ENCODE peak calls at places on chromosome 2, in four cellular contexts. C, D, M and O are unnamed samples.

GRCh38 chr2:161972866-161973265 is 101.1 kb downstream of the DPP4 start:
- DNase-seq in C (no peak), D (no peak), M (no peak), O (no peak)

GRCh38 chr2:164015328-164016123 is 279.7 kb upstream of the FIGN start:
- DNase-seq in C (no peak), D (no peak), M (peak), O (no peak)

GRCh38 chr2:37645363-37645762 is 26.1 kb downstream of the CDC42EP3 start:
- DNase-seq in C (no peak), D (no peak), M (no peak), O (no peak)

GRCh38 chr2:45643543-45644542 is 7.6 kb upstream of the PRKCE start:
- DNase-seq in C (peak), D (no peak), M (no peak), O (peak)

GRCh38 chr2:241901500-241902351 is 32.2 kb downstream of the RTP5 start:
- DNase-seq in C (no peak), D (peak), M (no peak), O (no peak)

GRCh38 chr2:194725169-194725568 is 931.9 kb upstream of the SLC39A10 start:
- DNase-seq in C (no peak), D (no peak), M (no peak), O (no peak)

GRCh38 chr2:156023266-156023879 is 309.1 kb downstream of the NR4A2 start:
- DNase-seq in C (no peak), D (no peak), M (no peak), O (no peak)

GRCh38 chr2:135276525-135276924 is 224.4 kb downstream of the RAB3GAP1 start:
- DNase-seq in C (no peak), D (no peak), M (no peak), O (no peak)

GRCh38 chr2:15348028-15348427 is 213.1 kb downstream of the NBAS start:
- DNase-seq in C (no peak), D (no peak), M (no peak), O (no peak)

GRCh38 chr2:46967990-46968647 is 52.5 kb upstream of the MCFD2 start:
- DNase-seq in C (peak), D (no peak), M (no peak), O (no peak)

GRCh38 chr2:66872056-66872821 is 437.3 kb downstream of the MEIS1 start:
- DNase-seq in C (no peak), D (no peak), M (no peak), O (no peak)

GRCh38 chr2:135586148-135586547 is 54.9 kb downstream of the R3HDM1 start:
- DNase-seq in C (no peak), D (no peak), M (no peak), O (no peak)

GRCh38 chr2:32937602-32938450 is 8.9 kb upstream of the LTBP1 start:
- DNase-seq in C (no peak), D (no peak), M (no peak), O (no peak)

GRCh38 chr2:230784840-230785239 is 72.2 kb downstream of the CAB39 start:
- DNase-seq in C (no peak), D (peak), M (no peak), O (no peak)

GRCh38 chr2:222671259-222672067 is at the start of gene MOGAT1:
- DNase-seq in C (no peak), D (peak), M (no peak), O (peak)

GRCh38 chr2:36450466-36451196 is 95.1 kb downstream of the CRIM1 start:
- DNase-seq in C (no peak), D (no peak), M (no peak), O (no peak)

GRCh38 chr2:182634386-182634785 is 81.7 kb upstream of the DNAJC10 start:
- DNase-seq in C (no peak), D (no peak), M (no peak), O (no peak)

GRCh38 chr2:164242409-164242808 is 378.9 kb downstream of the GRB14 start:
- DNase-seq in C (no peak), D (no peak), M (no peak), O (no peak)

GRCh38 chr2:241031436-241032165 is 33.2 kb downstream of the SNED1 start:
- DNase-seq in C (no peak), D (no peak), M (no peak), O (no peak)

GRCh38 chr2:74238879-74239278 is 40.5 kb downstream of the MTHFD2 start:
- DNase-seq in C (no peak), D (no peak), M (no peak), O (no peak)

GRCh38 chr2:154425999-154426398 is 272.5 kb upstream of the KCNJ3 start:
- DNase-seq in C (no peak), D (no peak), M (no peak), O (peak)

GRCh38 chr2:69997296-69998184 is 36.1 kb upstream of the ASPRV1 start:
- DNase-seq in C (peak), D (no peak), M (no peak), O (no peak)

GRCh38 chr2:240167588-240167880 is 27.1 kb upstream of the OTOS start:
- DNase-seq in C (no peak), D (no peak), M (no peak), O (no peak)

GRCh38 chr2:173589604-173590277 is 235.1 kb downstream of the CDCA7 start:
- DNase-seq in C (no peak), D (no peak), M (no peak), O (no peak)

GRCh38 chr2:109435866-109436634 is 177.7 kb downstream of the SEPTIN10 start:
- DNase-seq in C (no peak), D (no peak), M (no peak), O (no peak)

GRCh38 chr2:109144271-109144670 is 15.3 kb downstream of the SH3RF3 start:
- DNase-seq in C (no peak), D (no peak), M (no peak), O (no peak)

DNA sequence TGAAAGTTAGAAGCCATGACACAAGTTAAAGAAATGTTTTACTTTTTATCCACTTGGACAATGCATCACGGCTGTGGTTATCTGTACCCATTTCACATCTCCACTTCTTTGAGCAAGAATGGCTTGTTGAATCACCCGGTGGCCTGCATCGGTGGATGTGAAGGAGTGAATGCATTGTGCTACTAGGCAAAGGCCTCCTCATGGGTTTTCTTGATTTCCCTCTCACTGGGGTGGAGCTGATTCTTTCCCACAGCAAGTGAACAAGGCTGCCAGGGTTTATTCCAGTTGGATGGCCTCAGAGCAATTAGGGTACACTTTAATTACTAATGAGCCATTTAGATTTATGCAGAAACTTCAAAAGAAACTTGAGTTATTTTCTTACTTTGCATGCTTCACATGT is 387.2 kb downstream of the RND3 start:
- DNase-seq in C (no peak), D (no peak), M (no peak), O (no peak)
- TF ChIP-seq NRF1 in C (no peak), D (no peak), M (no peak), O (no peak)

DNA sequence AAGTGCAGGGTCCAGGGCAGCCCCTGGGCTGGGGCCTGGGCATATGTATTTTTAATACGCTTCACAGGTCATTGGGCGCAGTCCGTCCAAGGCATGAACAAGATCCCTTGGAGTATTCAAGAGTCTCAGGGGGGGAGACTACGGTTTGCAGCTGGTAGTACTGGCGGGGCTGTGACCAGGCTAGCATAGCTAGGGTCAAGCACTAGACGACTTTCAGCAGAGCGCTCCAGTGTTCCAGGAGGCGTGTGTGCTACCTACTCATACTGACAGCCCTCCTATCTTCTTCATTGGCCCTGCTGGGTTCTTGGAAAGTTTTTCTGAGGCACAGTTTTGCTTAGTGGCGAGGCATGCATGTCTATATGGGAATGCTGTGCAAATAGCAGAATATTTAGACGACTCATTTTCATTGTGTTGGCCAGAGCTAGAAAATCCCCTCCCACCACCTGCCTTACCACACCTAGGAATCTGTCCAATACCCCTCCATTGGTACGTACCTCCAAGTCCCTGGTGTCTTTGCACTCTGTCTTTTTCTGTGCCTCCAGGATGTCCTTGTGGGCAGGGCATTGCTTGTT is 68.2 kb downstream of the GLI2 start:
- DNase-seq in C (no peak), D (no peak), M (no peak), O (no peak)
- TF ChIP-seq NRF1 in C (no peak), D (no peak), M (no peak), O (no peak)

GRCh38 chr2:152611458-152612231 is 105.6 kb downstream of the PRPF40A start:
- DNase-seq in C (no peak), D (no peak), M (peak), O (no peak)
- TF ChIP-seq NRF1 in C (no peak), D (no peak), M (no peak), O (no peak)

GRCh38 chr2:142128105-142128504 is 2.7 kb downstream of the LRP1B start:
- DNase-seq in C (no peak), D (no peak), M (no peak), O (no peak)

GRCh38 chr2:142131016-142131714 is at the start of gene LRP1B:
- DNase-seq in C (no peak), D (peak), M (no peak), O (peak)

GRCh38 chr2:142127248-142127647 is 3.6 kb downstream of the LRP1B start:
- DNase-seq in C (no peak), D (no peak), M (no peak), O (no peak)

GRCh38 chr2:142124706-142125105 is 6.1 kb downstream of the LRP1B start:
- DNase-seq in C (no peak), D (no peak), M (no peak), O (no peak)

DNA sequence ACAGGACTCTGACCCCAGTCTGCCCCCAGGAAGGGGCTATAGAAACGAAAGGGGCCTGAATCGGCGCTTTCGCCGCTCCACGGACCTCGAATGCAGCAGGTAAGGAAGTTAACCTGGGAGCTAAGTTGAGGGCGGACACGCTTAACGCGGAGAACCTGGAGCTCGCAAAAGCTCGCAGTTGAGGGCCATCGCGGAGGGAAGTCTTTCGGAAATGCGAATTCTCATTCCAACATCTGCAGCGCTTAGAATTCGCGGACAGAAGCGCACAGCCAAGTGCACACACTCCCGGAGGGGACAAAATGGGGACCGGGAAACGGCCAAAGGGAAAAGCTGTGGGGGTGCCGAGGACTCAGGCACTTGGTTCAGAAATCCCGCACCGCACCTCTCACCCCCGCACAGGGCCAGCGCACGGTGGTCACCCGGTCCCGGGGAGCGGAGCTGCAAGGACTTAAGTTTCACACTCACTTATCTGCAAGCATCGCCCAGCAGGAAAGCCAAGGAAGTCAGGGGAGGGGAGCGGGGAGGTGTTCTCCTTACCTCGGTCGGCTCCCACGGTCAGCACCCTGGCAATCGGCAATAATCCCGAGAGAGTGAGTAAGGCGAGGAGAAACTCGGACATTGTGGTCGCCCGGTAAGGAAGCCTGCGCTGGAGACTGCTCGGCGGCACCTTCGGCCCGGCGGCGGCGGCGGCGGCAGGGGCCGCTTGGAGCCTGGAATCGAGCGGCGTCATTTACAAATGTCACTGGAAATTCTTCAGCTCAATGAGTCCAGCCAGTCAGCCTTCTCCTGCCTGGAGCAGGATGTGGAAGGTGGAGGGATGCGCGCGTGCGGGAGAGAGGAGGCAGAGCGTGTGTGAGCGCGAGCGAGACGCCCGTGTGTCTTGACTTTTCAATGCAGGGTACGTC is 453 bp downstream of the LRP1B start:
- DNase-seq in C (no peak), D (peak), M (no peak), O (peak)
- TF ChIP-seq NRF1 in C (no peak), D (no peak), M (no peak), O (no peak)

DNA sequence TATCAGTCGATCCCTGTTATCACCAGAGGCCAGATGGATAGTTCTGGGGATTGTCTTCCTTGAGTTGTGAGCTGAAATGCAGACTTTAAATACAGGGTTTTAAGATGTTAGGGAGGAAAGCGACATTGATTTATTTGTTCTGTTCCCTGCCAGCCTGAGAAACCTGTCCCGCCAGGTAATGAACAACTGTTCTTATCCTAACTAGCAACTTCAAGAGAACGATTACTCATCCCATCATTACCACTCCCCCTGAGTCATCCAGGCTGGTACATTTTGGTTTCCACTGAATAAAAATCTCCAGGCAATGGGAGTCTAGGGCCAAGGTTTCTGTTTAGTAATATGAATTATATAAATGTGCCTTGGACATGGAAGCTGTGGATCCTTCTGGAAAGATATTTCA is 131.2 kb downstream of the LYPD6B start:
- DNase-seq in C (no peak), D (no peak), M (no peak), O (no peak)
- TF ChIP-seq NRF1 in C (no peak), D (no peak), M (no peak), O (no peak)